ENCODE peak calls at places on chromosomes 11 and 22, in eight cellular contexts. D is body of pancreas, M is fibroblast of pulmonary artery, O is omental fat pad, P is cardiac muscle cell, Q is esophagus squamous epithelium, S is choroid plexus epithelial cell, Z is Peyer's patch. J is an unnamed sample.

GRCh38 chr11:46294365-46295309 is 17.2 kb downstream of the CREB3L1 start:
- DNase-seq in D (peak), M (peak), O (no peak), P (peak), Q (no peak), S (peak), Z (no peak), J (peak)

GRCh38 chr11:84673753-84674152 is 953.4 kb downstream of the DLG2 start:
- DNase-seq in D (no peak), M (no peak), O (no peak), P (no peak), Q (no peak), S (peak), Z (no peak), J (no peak)

GRCh38 chr11:85960678-85961077 is 105.5 kb downstream of the CCDC83 start:
- DNase-seq in D (no peak), M (no peak), O (no peak), P (no peak), Q (no peak), S (no peak), Z (no peak), J (no peak)

GRCh38 chr11:123594921-123595320 is 59.5 kb downstream of the SCN3B start:
- DNase-seq in D (no peak), M (no peak), O (no peak), P (no peak), Q (no peak), S (no peak), Z (no peak), J (no peak)

GRCh38 chr11:115303929-115304328 is 200.3 kb downstream of the CADM1 start:
- DNase-seq in D (no peak), M (no peak), O (no peak), P (no peak), Q (no peak), S (no peak), Z (no peak), J (no peak)

GRCh38 chr11:86978756-86979608 is 23.8 kb upstream of the FZD4 start:
- DNase-seq in D (no peak), M (peak), O (no peak), P (peak), Q (no peak), S (peak), Z (no peak), J (no peak)

GRCh38 chr11:31214337-31214736 is 155.2 kb downstream of the DCDC1 start:
- DNase-seq in D (no peak), M (no peak), O (no peak), P (no peak), Q (no peak), S (no peak), Z (no peak), J (no peak)

GRCh38 chr11:132312616-132313210 is 942.3 kb downstream of the NTM start:
- DNase-seq in D (no peak), M (peak), O (no peak), P (peak), Q (no peak), S (peak), Z (no peak), J (no peak)

GRCh38 chr11:125990244-125990643 is 44.4 kb downstream of the VSIG10L2 start:
- DNase-seq in D (peak), M (peak), O (no peak), P (no peak), Q (no peak), S (peak), Z (no peak), J (no peak)

GRCh38 chr22:19840955-19841640 is 13.6 kb downstream of the GNB1L start:
- DNase-seq in D (no peak), M (no peak), O (no peak), P (no peak), Q (no peak), S (no peak), Z (peak), J (no peak)
- TF ChIP-seq CTCF in D (no peak), M (no peak), O (no peak), P (no peak), Q (no peak), S (no peak), Z (no peak), J (no peak)

GRCh38 chr11:66851698-66852465 is 5.0 kb upstream of the LRFN4 start:
- DNase-seq in D (no peak), M (no peak), O (no peak), P (no peak), Q (no peak), S (no peak), Z (no peak), J (no peak)
- TF ChIP-seq CTCF in D (no peak), M (no peak), O (no peak), P (peak), Q (no peak), S (peak), Z (peak), J (no peak)

DNA sequence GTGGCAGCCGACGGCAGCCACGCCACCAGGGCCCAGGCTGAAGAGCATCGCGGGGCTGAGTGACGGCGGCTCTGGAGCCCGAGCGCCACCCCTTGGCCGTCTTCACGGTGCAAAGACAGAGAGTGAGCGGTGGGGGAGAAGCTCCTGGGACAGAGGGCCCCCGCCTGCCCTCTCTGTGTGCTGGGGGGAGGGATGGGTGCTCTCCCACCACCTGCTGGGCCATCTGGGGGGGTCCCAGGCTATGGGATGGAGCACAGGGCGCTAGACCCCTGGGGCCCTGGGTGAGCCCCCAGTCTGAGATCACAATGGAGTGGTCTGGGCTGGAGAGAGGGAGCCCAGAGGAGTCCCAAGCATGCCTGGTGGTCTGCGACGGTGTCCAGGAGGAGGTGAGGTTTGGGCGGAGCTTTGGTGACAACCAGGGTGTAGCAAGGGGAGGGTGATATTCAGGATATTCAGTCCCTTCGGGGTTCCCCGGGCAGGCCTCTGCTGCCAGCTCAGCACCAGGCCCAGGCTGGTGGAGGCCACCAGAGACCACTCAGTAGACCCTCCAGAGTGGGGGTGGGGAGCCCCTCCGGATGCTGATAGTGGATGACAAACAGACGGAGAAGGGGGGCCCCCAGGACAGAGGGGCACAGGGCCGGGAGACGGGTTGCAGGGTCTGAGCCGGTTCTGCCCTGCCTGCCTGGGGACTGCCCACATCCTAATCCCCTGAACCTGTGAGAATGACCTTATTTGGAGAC is 78.1 kb upstream of the PRR5 start:
- DNase-seq in D (no peak), M (peak), O (no peak), P (peak), Q (no peak), S (peak), Z (no peak), J (no peak)
- TF ChIP-seq CTCF in D (no peak), M (peak), O (no peak), P (peak), Q (peak), S (peak), Z (no peak), J (peak)

DNA sequence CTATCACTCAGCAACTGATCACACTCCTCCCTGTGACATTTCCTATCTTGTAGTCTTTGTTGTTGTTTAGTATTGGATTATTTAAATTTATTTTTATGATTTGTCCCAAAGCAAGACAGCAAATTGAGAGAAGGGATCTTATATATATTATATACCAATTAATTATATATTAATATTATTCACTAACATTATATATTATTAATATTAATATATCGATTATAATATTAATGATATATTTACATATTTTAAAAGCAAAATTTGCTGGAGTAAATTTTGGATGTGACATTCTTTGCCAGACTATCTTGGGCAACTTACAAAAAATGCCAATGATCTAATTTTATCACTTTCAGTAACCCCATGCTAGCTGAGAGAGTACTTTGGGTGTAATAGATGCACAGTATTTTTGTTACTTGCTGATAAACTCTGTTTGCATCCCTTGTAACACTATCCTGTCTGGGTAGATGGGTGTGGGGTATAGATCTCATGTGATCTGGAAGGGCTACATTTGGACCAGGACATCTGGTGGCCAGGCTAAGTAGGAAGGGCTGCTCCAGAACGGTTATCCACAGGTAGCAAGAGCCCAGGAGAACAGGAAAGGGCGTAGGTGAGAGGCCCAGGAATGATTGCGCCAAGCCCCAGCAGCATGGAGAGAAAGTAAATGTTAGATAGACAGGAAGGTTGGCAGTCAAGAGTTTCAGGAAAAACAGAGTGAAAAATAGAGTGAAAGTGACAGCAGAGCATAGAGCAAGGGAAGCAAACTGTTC is 608.6 kb upstream of the KIRREL3 start:
- DNase-seq in D (no peak), M (no peak), O (no peak), P (no peak), Q (no peak), S (no peak), Z (no peak), J (no peak)
- TF ChIP-seq CTCF in D (no peak), M (no peak), O (no peak), P (no peak), Q (no peak), S (no peak), Z (no peak), J (no peak)

GRCh38 chr11:72762641-72763304 is 10.6 kb upstream of the ARAP1 start:
- DNase-seq in D (no peak), M (no peak), O (no peak), P (no peak), Q (no peak), S (no peak), Z (no peak), J (no peak)

GRCh38 chr11:72763823-72764222 is 11.6 kb upstream of the ARAP1 start:
- DNase-seq in D (no peak), M (no peak), O (no peak), P (no peak), Q (no peak), S (no peak), Z (no peak), J (no peak)

GRCh38 chr11:72767203-72768062 is 15.2 kb upstream of the ARAP1 start:
- DNase-seq in D (no peak), M (no peak), O (no peak), P (no peak), Q (no peak), S (no peak), Z (no peak), J (no peak)

GRCh38 chr11:72766152-72766902 is 14.1 kb upstream of the ARAP1 start:
- DNase-seq in D (no peak), M (no peak), O (no peak), P (no peak), Q (no peak), S (no peak), Z (no peak), J (no peak)

GRCh38 chr11:72764503-72764902 is 12.3 kb upstream of the ARAP1 start:
- DNase-seq in D (peak), M (no peak), O (no peak), P (no peak), Q (no peak), S (no peak), Z (no peak), J (no peak)
- TF ChIP-seq CTCF in D (no peak), M (no peak), O (no peak), P (no peak), Q (no peak), S (no peak), Z (peak), J (no peak)

GRCh38 chr11:29676993-29677392 is 339.8 kb downstream of the KCNA4 start:
- DNase-seq in D (no peak), M (peak), O (no peak), P (no peak), Q (no peak), S (no peak), Z (no peak), J (no peak)
- TF ChIP-seq CTCF in D (no peak), M (no peak), O (no peak), P (no peak), Q (no peak), S (no peak), Z (no peak), J (no peak)

GRCh38 chr11:12122083-12122482 is 11.7 kb downstream of the MICAL2 start:
- DNase-seq in D (peak), M (peak), O (no peak), P (no peak), Q (no peak), S (no peak), Z (no peak), J (no peak)
- TF ChIP-seq CTCF in D (peak), M (peak), O (no peak), P (peak), Q (peak), S (peak), Z (peak), J (peak)

DNA sequence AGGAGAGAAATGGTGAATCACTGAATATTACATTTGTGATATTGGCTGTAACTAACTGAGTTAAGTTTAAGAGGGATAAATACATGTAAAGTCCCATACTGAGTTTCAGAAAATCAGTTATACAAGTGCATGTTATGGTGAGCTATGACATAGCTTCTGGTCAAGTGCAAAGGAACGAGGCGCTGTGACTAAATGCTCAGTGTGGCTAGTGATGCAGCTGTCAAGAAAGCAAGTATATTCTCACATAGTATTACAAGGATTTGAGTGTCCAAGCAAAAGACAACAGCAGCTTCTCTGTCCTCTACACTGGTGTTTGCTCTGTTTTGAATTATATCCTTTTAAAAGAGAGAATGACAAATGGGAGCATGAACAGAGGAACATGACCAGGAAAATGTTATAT is 40.1 kb downstream of the CSRP3 start:
- DNase-seq in D (no peak), M (no peak), O (no peak), P (no peak), Q (no peak), S (no peak), Z (no peak), J (no peak)
- TF ChIP-seq CTCF in D (no peak), M (no peak), O (no peak), P (no peak), Q (no peak), S (no peak), Z (no peak), J (no peak)

DNA sequence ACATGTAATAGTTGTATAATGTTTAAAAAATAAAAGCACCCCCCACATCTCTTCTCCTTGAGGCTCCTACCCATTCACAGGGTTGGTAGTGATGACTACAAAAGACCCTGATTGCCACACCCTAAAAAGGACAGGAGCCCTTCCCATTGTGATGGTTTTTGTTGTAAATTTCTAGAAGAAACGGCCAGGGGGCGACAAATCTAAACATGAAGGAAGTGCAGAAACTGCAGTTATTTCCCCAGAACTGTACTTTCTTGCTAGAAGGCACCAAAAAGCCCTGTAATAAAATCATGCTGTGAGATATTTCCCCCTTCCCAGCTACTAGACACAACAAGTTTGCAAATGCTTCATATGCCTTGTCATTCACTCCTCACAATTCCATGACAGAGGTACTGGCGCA is 10.8 kb downstream of the PRR5L start:
- DNase-seq in D (no peak), M (peak), O (no peak), P (peak), Q (no peak), S (peak), Z (peak), J (no peak)
- TF ChIP-seq CTCF in D (no peak), M (peak), O (no peak), P (peak), Q (no peak), S (peak), Z (peak), J (peak)

GRCh38 chr11:28107726-28108618 is at the start of the genes KIF18A and METTL15:
- DNase-seq in D (peak), M (peak), O (peak), P (peak), Q (peak), S (peak), Z (peak), J (peak)

GRCh38 chr11:28105869-28106268 is 2.1 kb downstream of the KIF18A start:
- DNase-seq in D (no peak), M (no peak), O (no peak), P (no peak), Q (no peak), S (no peak), Z (no peak), J (no peak)

GRCh38 chr11:28108909-28109308 is 721 bp downstream of the METTL15 start:
- DNase-seq in D (no peak), M (no peak), O (no peak), P (no peak), Q (no peak), S (no peak), Z (no peak), J (no peak)

GRCh38 chr11:28106351-28107043 is 1.5 kb downstream of the KIF18A start:
- DNase-seq in D (no peak), M (no peak), O (no peak), P (no peak), Q (no peak), S (no peak), Z (no peak), J (no peak)

DNA sequence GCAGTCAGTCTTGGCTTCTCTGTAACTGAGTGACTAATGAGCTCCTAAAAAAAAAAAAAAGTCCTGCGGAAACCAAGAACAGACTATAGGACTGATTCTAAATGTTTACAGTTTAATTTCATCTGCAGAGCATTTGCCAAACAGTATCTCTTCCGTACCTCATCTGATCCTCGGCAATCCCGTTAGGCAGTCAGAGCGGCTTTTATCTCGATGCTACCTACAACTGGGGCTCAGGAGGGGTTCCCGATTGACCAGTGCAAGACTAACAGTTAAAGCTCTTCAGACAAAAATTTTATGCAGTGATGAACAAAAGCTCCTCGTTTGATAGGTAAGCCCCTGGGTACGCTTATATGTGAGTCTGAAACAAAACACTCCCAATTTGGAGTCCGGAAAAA is 628 bp downstream of the KIF18A start:
- DNase-seq in D (no peak), M (no peak), O (no peak), P (peak), Q (no peak), S (peak), Z (no peak), J (no peak)
- TF ChIP-seq CTCF in D (no peak), M (no peak), O (no peak), P (no peak), Q (no peak), S (no peak), Z (no peak), J (no peak)

J was measured in AG09319.